ENCODE peak calls at places on chromosomes 3 and 15, in six cellular contexts. M is body of pancreas, V is HepG2, X is A673, K is kidney, C is heart left ventricle. B is an unnamed sample. For H3K4me1, the result is how much of the 10 kb centered on the place peaks cover.

GRCh38 chr15:67824157-67824899 is 981 bp upstream of the SKOR1 start:
- DNase-seq in X (no peak), K (peak), C (no peak), V (no peak), M (no peak), B (no peak)

GRCh38 chr3:56123487-56123886 is 344.8 kb downstream of the ERC2 start:
- DNase-seq in C (no peak), M (no peak), K (no peak), X (peak), V (no peak), B (peak)

GRCh38 chr3:129315386-129315991 is 36.8 kb downstream of the HMCES start:
- DNase-seq in C (peak), K (peak), X (no peak), V (no peak), M (peak), B (no peak)

GRCh38 chr3:42431099-42431498 is 20.7 kb upstream of the LYZL4 start:
- DNase-seq in V (no peak), X (no peak), C (peak), K (no peak), M (no peak), B (no peak)

GRCh38 chr3:21216598-21216997 is 534.4 kb downstream of the ZNF385D start:
- DNase-seq in M (no peak), X (no peak), K (no peak), C (no peak), V (no peak), B (peak)

GRCh38 chr15:73414876-73415275 is 28.1 kb upstream of the REC114 start:
- DNase-seq in V (no peak), K (no peak), X (no peak), C (no peak), M (no peak), B (no peak)

GRCh38 chr3:170419301-170420087 is 826 bp downstream of the CLDN11 start:
- DNase-seq in K (peak), C (no peak), X (no peak), V (no peak), M (no peak), B (no peak)

GRCh38 chr3:50122661-50123391 is 32.3 kb upstream of the SEMA3F start:
- DNase-seq in K (peak), C (no peak), V (no peak), M (no peak), X (no peak), B (no peak)

GRCh38 chr3:51684971-51685751 is 14.1 kb downstream of the TEX264 start:
- DNase-seq in K (no peak), C (no peak), V (no peak), M (no peak), X (no peak), B (no peak)

GRCh38 chr15:57429098-57429497 is 52.8 kb downstream of the CGNL1 start:
- DNase-seq in M (no peak), X (no peak), C (no peak), K (no peak), V (no peak), B (no peak)

GRCh38 chr3:20104167-20104661 is 64.0 kb downstream of the KAT2B start:
- DNase-seq in X (no peak), K (no peak), C (no peak), M (peak), V (no peak), B (no peak)

GRCh38 chr3:13091898-13092620 is 18.8 kb upstream of the IQSEC1 start:
- DNase-seq in V (peak), K (peak), X (peak), M (peak), C (peak), B (peak)

GRCh38 chr15:92944946-92945521 is 44.9 kb downstream of the CHD2 start:
- DNase-seq in C (no peak), X (no peak), K (no peak), V (no peak), M (no peak), B (no peak)

GRCh38 chr15:66654718-66655375 is 47.2 kb upstream of the SMAD6 start:
- DNase-seq in X (no peak), M (no peak), K (peak), V (no peak), C (peak), B (no peak)

GRCh38 chr3:16484216-16484615 is 29.3 kb downstream of the RFTN1 start:
- DNase-seq in C (no peak), K (peak), X (no peak), M (peak), V (no peak), B (no peak)
- H3K4me1 ChIP-seq in C (under half), K (under half), X (under half), M (under half), V (under half), B (under half)

GRCh38 chr15:89227425-89227824 is 6.0 kb upstream of the RLBP1 start:
- DNase-seq in X (no peak), M (no peak), K (no peak), V (no peak), C (no peak), B (no peak)

GRCh38 chr15:89226359-89227221 is 5.2 kb upstream of the RLBP1 start:
- DNase-seq in X (no peak), K (no peak), V (peak), M (peak), C (no peak), B (no peak)

GRCh38 chr15:89230277-89230676 is 8.9 kb upstream of the RLBP1 start:
- DNase-seq in K (no peak), X (no peak), M (no peak), V (no peak), C (no peak), B (no peak)

GRCh38 chr15:89221543-89221942 is at the start of gene RLBP1:
- DNase-seq in X (no peak), C (no peak), K (peak), V (no peak), M (no peak), B (no peak)

DNA sequence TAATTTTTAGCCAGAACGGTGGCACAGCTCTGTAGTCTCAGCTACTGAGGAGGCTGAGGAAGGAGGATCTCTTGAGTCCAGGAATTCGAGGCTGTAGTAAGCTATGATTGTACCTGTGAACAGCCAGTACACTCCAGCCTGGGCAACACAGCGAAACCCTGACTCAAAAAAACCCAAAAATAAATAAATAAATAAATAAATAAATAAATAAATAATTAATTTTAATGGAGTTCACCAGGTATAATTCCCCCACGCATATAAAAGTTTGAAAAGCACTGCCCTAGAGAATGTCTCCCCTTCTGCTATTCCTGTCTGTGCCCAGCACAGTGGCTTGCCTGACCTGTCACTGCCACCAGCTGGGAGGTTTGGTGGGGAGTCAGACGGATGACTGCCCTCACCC is 4.2 kb upstream of the RLBP1 start:
- DNase-seq in V (no peak), M (no peak), X (no peak), K (no peak), C (no peak), B (no peak)
- H3K27ac ChIP-seq in V (no peak), M (no peak), X (no peak), K (no peak), C (no peak), B (no peak)

GRCh38 chr3:39280569-39280968 is 733 bp upstream of the CX3CR1 start:
- DNase-seq in X (no peak), V (no peak), M (no peak), C (no peak), K (no peak), B (no peak)
- H3K4me3 ChIP-seq in X (no peak), V (no peak), M (no peak), C (no peak), K (no peak), B (no peak)

GRCh38 chr3:124837065-124837464 is 50.1 kb downstream of the ITGB5 start:
- DNase-seq in V (no peak), K (no peak), X (no peak), C (no peak), M (no peak), B (no peak)

GRCh38 chr3:124834723-124835718 is 52.1 kb downstream of the ITGB5 start:
- DNase-seq in C (peak), V (peak), K (peak), X (peak), M (peak), B (no peak)

GRCh38 chr3:124837730-124838186 is 49.4 kb downstream of the ITGB5 start:
- DNase-seq in X (no peak), C (peak), V (peak), K (peak), M (peak), B (no peak)

GRCh38 chr3:124838963-124839362 is 48.2 kb downstream of the ITGB5 start:
- DNase-seq in M (no peak), C (no peak), X (no peak), K (no peak), V (peak), B (no peak)

GRCh38 chr3:124836448-124836847 is 50.7 kb downstream of the ITGB5 start:
- DNase-seq in K (no peak), X (no peak), V (no peak), M (no peak), C (no peak), B (no peak)
- H3K4me1 ChIP-seq in K (half or more), X (under half), V (half or more), M (under half), C (half or more), B (under half)

DNA sequence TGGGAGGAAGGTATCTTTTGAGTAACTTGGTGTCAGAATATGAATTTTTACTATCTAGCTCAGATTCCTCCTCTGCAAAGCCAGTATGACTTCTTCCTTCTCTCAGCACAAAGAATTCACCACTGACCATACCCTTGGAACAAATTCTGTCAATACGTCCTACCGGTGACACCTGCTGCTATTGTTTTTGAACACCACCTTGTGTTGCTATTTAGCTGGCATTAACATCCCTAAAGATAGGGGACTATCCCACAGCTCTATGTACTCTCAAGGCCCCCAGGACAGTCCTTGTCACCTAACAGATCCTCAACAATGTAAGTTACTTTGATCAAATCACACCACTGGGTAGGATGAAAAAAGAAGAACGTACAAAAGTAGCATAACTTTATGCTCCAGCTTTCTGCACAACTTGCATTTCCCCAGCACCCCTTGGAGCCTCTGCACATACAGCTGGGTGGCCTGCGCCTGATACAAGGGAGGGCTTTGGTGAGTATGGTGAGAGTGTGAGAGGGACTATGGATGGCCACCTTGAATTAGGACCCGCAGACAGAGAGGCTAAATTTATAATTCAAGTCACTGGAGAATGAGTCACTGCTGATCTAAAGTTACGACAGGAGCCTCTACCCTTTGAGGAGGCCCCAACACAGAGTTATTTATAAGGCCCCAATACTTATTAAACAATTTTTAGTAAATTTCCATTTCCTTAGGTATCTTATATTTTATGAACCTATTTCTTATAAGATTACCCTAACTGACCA is 2.3 kb upstream of the COLQ start:
- DNase-seq in K (no peak), X (no peak), M (no peak), C (no peak), V (no peak), B (no peak)
- H3K27ac ChIP-seq in K (no peak), X (no peak), M (no peak), C (no peak), V (no peak), B (no peak)

GRCh38 chr3:16369247-16369646 is 104.2 kb downstream of the OXNAD1 start:
- DNase-seq in M (no peak), C (no peak), K (no peak), V (no peak), X (no peak), B (no peak)

GRCh38 chr3:16372362-16373269 is 107.6 kb downstream of the OXNAD1 start:
- DNase-seq in X (no peak), M (peak), V (no peak), K (no peak), C (peak), B (no peak)

GRCh38 chr3:16370503-16370871 is 105.5 kb downstream of the OXNAD1 start:
- DNase-seq in X (no peak), C (no peak), K (no peak), M (no peak), V (no peak), B (no peak)

GRCh38 chr3:16369885-16370284 is 104.9 kb downstream of the OXNAD1 start:
- DNase-seq in X (no peak), M (no peak), V (no peak), C (no peak), K (no peak), B (peak)

GRCh38 chr3:16370872-16371740 is 106.1 kb downstream of the OXNAD1 start:
- DNase-seq in C (no peak), X (no peak), M (no peak), K (no peak), V (no peak), B (no peak)
- H3K4me3 ChIP-seq in C (no peak), X (no peak), M (no peak), K (no peak), V (no peak), B (no peak)

GRCh38 chr15:70789213-70789612 is 25.9 kb upstream of the UACA start:
- DNase-seq in C (no peak), K (no peak), M (no peak), V (no peak), X (no peak), B (no peak)
- H3K4me1 ChIP-seq in C (under half), K (under half), M (under half), V (under half), X (under half), B (under half)

DNA sequence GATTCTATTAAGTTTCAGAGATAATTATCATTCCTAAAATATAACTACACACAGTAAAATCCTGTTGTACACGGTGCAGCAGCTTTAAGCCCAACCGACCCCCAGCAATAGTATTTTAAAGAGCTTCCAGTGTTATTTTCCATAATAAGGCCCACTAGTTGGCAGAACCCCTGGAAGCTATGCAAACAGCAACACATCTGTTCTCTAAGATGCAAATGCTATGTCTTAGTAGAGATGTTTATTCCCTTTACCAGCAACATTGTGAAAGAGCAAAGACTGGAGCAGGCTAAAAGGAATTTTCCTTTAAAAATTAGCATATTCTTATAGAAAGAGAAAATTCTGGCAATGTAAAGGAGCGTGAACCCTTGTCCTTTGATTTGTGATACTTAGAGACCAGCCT is 819.7 kb upstream of the ALCAM start:
- DNase-seq in X (no peak), V (no peak), M (no peak), K (no peak), C (no peak), B (no peak)
- H3K27ac ChIP-seq in X (no peak), V (no peak), M (no peak), K (no peak), C (no peak), B (no peak)

GRCh38 chr15:31238906-31239305 is 87.7 kb upstream of the KLF13 start:
- DNase-seq in C (no peak), V (no peak), X (no peak), M (no peak), K (peak), B (no peak)
- H3K4me3 ChIP-seq in C (no peak), V (no peak), X (no peak), M (no peak), K (no peak), B (no peak)

GRCh38 chr3:122077293-122078234 is 22.4 kb downstream of the CD86 start:
- DNase-seq in V (no peak), M (no peak), C (no peak), K (no peak), X (no peak), B (no peak)

GRCh38 chr3:122081543-122081942 is 26.4 kb downstream of the CD86 start:
- DNase-seq in C (no peak), K (no peak), X (no peak), M (no peak), V (no peak), B (no peak)

GRCh38 chr3:122080188-122080587 is 25.0 kb downstream of the CD86 start:
- DNase-seq in V (no peak), M (no peak), X (no peak), C (no peak), K (no peak), B (no peak)

GRCh38 chr3:122078235-122078935 is 23.2 kb downstream of the CD86 start:
- DNase-seq in M (no peak), X (no peak), K (no peak), C (no peak), V (no peak), B (no peak)

GRCh38 chr3:122079524-122079923 is 24.4 kb downstream of the CD86 start:
- DNase-seq in C (no peak), X (no peak), K (no peak), V (no peak), M (no peak), B (no peak)
- H3K4me1 ChIP-seq in C (under half), X (under half), K (under half), V (under half), M (under half), B (under half)